ENCODE peak calls at places on chromosomes 11 and 22, in five cellular contexts. One of them, this sample, is unnamed.

GRCh38 chr11:102309621-102310541 is 7.4 kb upstream of the BIRC3 start:
- DNase-seq in WTC11: peak
- DNase-seq in CMK: no peak
- DNase-seq in activated CD4-positive, alpha-beta T cell treated with anti-CD3 and anti-CD28 coated beads for 1 hour: no peak
- DNase-seq in Kasumi-1: no peak
- DNase-seq in this sample: no peak

GRCh38 chr11:38718049-38718448 is 2120.0 kb upstream of the RAG2 start:
- DNase-seq in Kasumi-1: no peak
- DNase-seq in activated CD4-positive, alpha-beta T cell treated with anti-CD3 and anti-CD28 coated beads for 1 hour: no peak
- DNase-seq in CMK: no peak
- DNase-seq in WTC11: no peak
- DNase-seq in this sample: no peak

GRCh38 chr22:26471522-26471921 is 12.1 kb downstream of the HPS4 start:
- DNase-seq in WTC11: no peak
- DNase-seq in activated CD4-positive, alpha-beta T cell treated with anti-CD3 and anti-CD28 coated beads for 1 hour: no peak
- DNase-seq in CMK: no peak
- DNase-seq in Kasumi-1: no peak
- DNase-seq in this sample: no peak

GRCh38 chr11:36034572-36035331 is 90.9 kb downstream of the LDLRAD3 start:
- DNase-seq in CMK: no peak
- DNase-seq in activated CD4-positive, alpha-beta T cell treated with anti-CD3 and anti-CD28 coated beads for 1 hour: no peak
- DNase-seq in WTC11: no peak
- DNase-seq in Kasumi-1: no peak
- DNase-seq in this sample: no peak

GRCh38 chr11:95576149-95576851 is 213.3 kb downstream of the FAM76B start:
- DNase-seq in activated CD4-positive, alpha-beta T cell treated with anti-CD3 and anti-CD28 coated beads for 1 hour: no peak
- DNase-seq in CMK: no peak
- DNase-seq in Kasumi-1: no peak
- DNase-seq in WTC11: no peak
- DNase-seq in this sample: no peak

GRCh38 chr22:31253949-31254348 is 38.3 kb downstream of the PIK3IP1 start:
- DNase-seq in Kasumi-1: no peak
- DNase-seq in activated CD4-positive, alpha-beta T cell treated with anti-CD3 and anti-CD28 coated beads for 1 hour: no peak
- DNase-seq in WTC11: peak
- DNase-seq in CMK: no peak
- DNase-seq in this sample: no peak

GRCh38 chr11:85682330-85683305 is 3.4 kb downstream of the CCDC89 start:
- DNase-seq in Kasumi-1: no peak
- DNase-seq in WTC11: no peak
- DNase-seq in activated CD4-positive, alpha-beta T cell treated with anti-CD3 and anti-CD28 coated beads for 1 hour: peak
- DNase-seq in CMK: no peak
- DNase-seq in this sample: peak

GRCh38 chr11:127843483-127844396 is 743.6 kb downstream of the ETS1 start:
- DNase-seq in WTC11: peak
- DNase-seq in Kasumi-1: peak
- DNase-seq in activated CD4-positive, alpha-beta T cell treated with anti-CD3 and anti-CD28 coated beads for 1 hour: peak
- DNase-seq in CMK: peak
- DNase-seq in this sample: peak

GRCh38 chr11:57515332-57516060 is at the start of gene SLC43A1:
- DNase-seq in Kasumi-1: peak
- DNase-seq in CMK: no peak
- DNase-seq in WTC11: peak
- DNase-seq in activated CD4-positive, alpha-beta T cell treated with anti-CD3 and anti-CD28 coated beads for 1 hour: no peak
- DNase-seq in this sample: peak

GRCh38 chr11:66123902-66124301 is 53.8 kb downstream of the PACS1 start:
- DNase-seq in activated CD4-positive, alpha-beta T cell treated with anti-CD3 and anti-CD28 coated beads for 1 hour: no peak
- DNase-seq in Kasumi-1: no peak
- DNase-seq in CMK: no peak
- DNase-seq in WTC11: no peak
- DNase-seq in this sample: no peak

GRCh38 chr22:30336752-30337460 is 10.2 kb upstream of the TBC1D10A start:
- DNase-seq in Kasumi-1: no peak
- DNase-seq in activated CD4-positive, alpha-beta T cell treated with anti-CD3 and anti-CD28 coated beads for 1 hour: no peak
- DNase-seq in WTC11: no peak
- DNase-seq in CMK: no peak
- DNase-seq in this sample: no peak

GRCh38 chr11:70205049-70205725 is 2.1 kb downstream of the FADD start:
- DNase-seq in activated CD4-positive, alpha-beta T cell treated with anti-CD3 and anti-CD28 coated beads for 1 hour: no peak
- DNase-seq in Kasumi-1: no peak
- DNase-seq in WTC11: no peak
- DNase-seq in CMK: no peak
- DNase-seq in this sample: no peak

GRCh38 chr11:134557571-134558257 is 145.7 kb upstream of the B3GAT1 start:
- DNase-seq in CMK: no peak
- DNase-seq in WTC11: no peak
- DNase-seq in Kasumi-1: no peak
- DNase-seq in activated CD4-positive, alpha-beta T cell treated with anti-CD3 and anti-CD28 coated beads for 1 hour: no peak
- DNase-seq in this sample: no peak

GRCh38 chr11:68016904-68017817 is 7.0 kb downstream of the ALDH3B1 start:
- DNase-seq in activated CD4-positive, alpha-beta T cell treated with anti-CD3 and anti-CD28 coated beads for 1 hour: no peak
- DNase-seq in Kasumi-1: no peak
- DNase-seq in CMK: no peak
- DNase-seq in WTC11: no peak
- DNase-seq in this sample: no peak

GRCh38 chr11:8779732-8780131 is 97.1 kb downstream of the RPL27A start:
- DNase-seq in WTC11: no peak
- DNase-seq in CMK: no peak
- DNase-seq in activated CD4-positive, alpha-beta T cell treated with anti-CD3 and anti-CD28 coated beads for 1 hour: no peak
- DNase-seq in Kasumi-1: no peak
- DNase-seq in this sample: no peak

GRCh38 chr11:104541706-104542105 is 356.6 kb downstream of the CASP12 start:
- DNase-seq in WTC11: no peak
- DNase-seq in CMK: no peak
- DNase-seq in activated CD4-positive, alpha-beta T cell treated with anti-CD3 and anti-CD28 coated beads for 1 hour: no peak
- DNase-seq in Kasumi-1: no peak
- DNase-seq in this sample: no peak

GRCh38 chr22:31603574-31603973 is 58.4 kb downstream of the PISD start:
- DNase-seq in Kasumi-1: no peak
- DNase-seq in CMK: no peak
- DNase-seq in WTC11: no peak
- DNase-seq in activated CD4-positive, alpha-beta T cell treated with anti-CD3 and anti-CD28 coated beads for 1 hour: no peak
- DNase-seq in this sample: no peak

GRCh38 chr22:35444685-35445399 is 44.9 kb downstream of the MCM5 start:
- DNase-seq in Kasumi-1: no peak
- DNase-seq in CMK: no peak
- DNase-seq in activated CD4-positive, alpha-beta T cell treated with anti-CD3 and anti-CD28 coated beads for 1 hour: no peak
- DNase-seq in WTC11: no peak
- DNase-seq in this sample: no peak

GRCh38 chr22:41021039-41021654 is 70.0 kb downstream of the RBX1 start:
- DNase-seq in Kasumi-1: no peak
- DNase-seq in WTC11: peak
- DNase-seq in activated CD4-positive, alpha-beta T cell treated with anti-CD3 and anti-CD28 coated beads for 1 hour: no peak
- DNase-seq in CMK: no peak
- DNase-seq in this sample: peak

GRCh38 chr11:64614927-64615326 is 23.9 kb downstream of the SLC22A12 start:
- DNase-seq in CMK: no peak
- DNase-seq in WTC11: no peak
- DNase-seq in activated CD4-positive, alpha-beta T cell treated with anti-CD3 and anti-CD28 coated beads for 1 hour: no peak
- DNase-seq in Kasumi-1: peak
- DNase-seq in this sample: no peak

GRCh38 chr22:36160499-36160942 is at the start of gene APOL3:
- DNase-seq in CMK: no peak
- DNase-seq in activated CD4-positive, alpha-beta T cell treated with anti-CD3 and anti-CD28 coated beads for 1 hour: no peak
- DNase-seq in WTC11: no peak
- DNase-seq in Kasumi-1: no peak
- DNase-seq in this sample: no peak

GRCh38 chr22:43541022-43541421 is 129.2 kb downstream of the MPPED1 start:
- DNase-seq in WTC11: no peak
- DNase-seq in CMK: no peak
- DNase-seq in Kasumi-1: no peak
- DNase-seq in activated CD4-positive, alpha-beta T cell treated with anti-CD3 and anti-CD28 coated beads for 1 hour: no peak
- DNase-seq in this sample: no peak